ENCODE peak calls at places on chromosome 22, in seven cellular contexts. Q is GM12891, J is stomach, W is transverse colon, A is GM23338, Y is upper lobe of left lung, X is breast epithelium. T is an unnamed sample.

GRCh38 chr22:27726726-27727449 is 74.7 kb downstream of the MN1 start:
- DNase-seq in Q (no peak), J (peak; percentile 56), W (peak; percentile 28), A (peak; percentile 44), Y (peak; percentile 77), X (no peak), T (no peak)

GRCh38 chr22:22841598-22841997 is 46.0 kb upstream of the IGLL5 start:
- DNase-seq in Q (no peak), J (no peak), W (no peak), A (no peak), Y (no peak), X (no peak), T (no peak)

GRCh38 chr22:49004484-49005399 is 822.9 kb downstream of the BRD1 start:
- DNase-seq in Q (no peak), J (peak; percentile 16), W (no peak), A (no peak), Y (no peak), X (no peak), T (peak; percentile 42)

GRCh38 chr22:45948081-45948648 is 28.8 kb downstream of the WNT7B start:
- DNase-seq in Q (no peak), J (no peak), W (no peak), A (no peak), Y (no peak), X (no peak), T (peak; percentile 81)

GRCh38 chr22:26481694-26482093 is 1.9 kb downstream of the HPS4 start:
- DNase-seq in Q (no peak), J (no peak), W (no peak), A (no peak), Y (no peak), X (no peak), T (no peak)

GRCh38 chr22:27609411-27610029 is 192.0 kb downstream of the MN1 start:
- DNase-seq in Q (no peak), J (no peak), W (no peak), A (no peak), Y (no peak), X (no peak), T (peak; percentile 20)

GRCh38 chr22:49657275-49657973 is 170.2 kb downstream of the BRD1 start:
- DNase-seq in Q (peak; percentile 64), J (peak; percentile 48), W (peak; percentile 68), A (no peak), Y (peak; percentile 79), X (no peak), T (peak; percentile 93)

GRCh38 chr22:48695251-48695650 is 1132.4 kb downstream of the BRD1 start:
- DNase-seq in Q (no peak), J (no peak), W (no peak), A (no peak), Y (no peak), X (no peak), T (no peak)

GRCh38 chr22:48490513-48491411 is 1336.9 kb downstream of the BRD1 start:
- DNase-seq in Q (no peak), J (peak; percentile 23), W (no peak), A (no peak), Y (no peak), X (peak; percentile 48), T (peak; percentile 52)

GRCh38 chr22:16949561-16949960 is 58.5 kb downstream of the GAB4 start:
- DNase-seq in Q (no peak), J (no peak), W (no peak), A (no peak), Y (no peak), X (no peak), T (no peak)

GRCh38 chr22:32389685-32390084 is 22.4 kb downstream of the RTCB start:
- DNase-seq in Q (no peak), J (no peak), W (no peak), A (peak; percentile 74), Y (no peak), X (no peak), T (no peak)

GRCh38 chr22:25388866-25389540 is 169.6 kb downstream of the CRYBB2 start:
- DNase-seq in Q (no peak), J (no peak), W (no peak), A (no peak), Y (no peak), X (no peak), T (peak; percentile 79)

GRCh38 chr22:36374603-36375024 is 13.2 kb downstream of the MYH9 start:
- DNase-seq in Q (no peak), J (peak; percentile 68), W (peak; percentile 66), A (no peak), Y (no peak), X (no peak), T (no peak)

GRCh38 chr22:39496131-39496838 is 5.8 kb upstream of the MIEF1 start:
- DNase-seq in Q (no peak), J (peak; percentile 83), W (peak; percentile 84), A (peak; percentile 91), Y (peak; percentile 78), X (peak; percentile 75), T (peak; percentile 89)

GRCh38 chr22:44587004-44587793 is 89.2 kb upstream of the RTL6 start:
- DNase-seq in Q (no peak), J (no peak), W (no peak), A (no peak), Y (no peak), X (no peak), T (peak; percentile 51)

GRCh38 chr22:45475063-45475747 is 27.5 kb upstream of the FBLN1 start:
- DNase-seq in Q (no peak), J (no peak), W (no peak), A (no peak), Y (no peak), X (no peak), T (peak; percentile 17)

GRCh38 chr22:26432619-26433311 is 3.7 kb downstream of the ASPHD2 start:
- DNase-seq in Q (no peak), J (no peak), W (no peak), A (no peak), Y (no peak), X (no peak), T (no peak)

GRCh38 chr22:19799322-19800190 is 39.0 kb downstream of the TBX1 start:
- DNase-seq in Q (no peak), J (no peak), W (no peak), A (peak; percentile 40), Y (no peak), X (no peak), T (no peak)
- TF ChIP-seq POLR2AphosphoS5 in Q (no peak), J (no peak), W (no peak), A (no peak), Y (no peak), X (peak; percentile 38), T (no peak)

DNA sequence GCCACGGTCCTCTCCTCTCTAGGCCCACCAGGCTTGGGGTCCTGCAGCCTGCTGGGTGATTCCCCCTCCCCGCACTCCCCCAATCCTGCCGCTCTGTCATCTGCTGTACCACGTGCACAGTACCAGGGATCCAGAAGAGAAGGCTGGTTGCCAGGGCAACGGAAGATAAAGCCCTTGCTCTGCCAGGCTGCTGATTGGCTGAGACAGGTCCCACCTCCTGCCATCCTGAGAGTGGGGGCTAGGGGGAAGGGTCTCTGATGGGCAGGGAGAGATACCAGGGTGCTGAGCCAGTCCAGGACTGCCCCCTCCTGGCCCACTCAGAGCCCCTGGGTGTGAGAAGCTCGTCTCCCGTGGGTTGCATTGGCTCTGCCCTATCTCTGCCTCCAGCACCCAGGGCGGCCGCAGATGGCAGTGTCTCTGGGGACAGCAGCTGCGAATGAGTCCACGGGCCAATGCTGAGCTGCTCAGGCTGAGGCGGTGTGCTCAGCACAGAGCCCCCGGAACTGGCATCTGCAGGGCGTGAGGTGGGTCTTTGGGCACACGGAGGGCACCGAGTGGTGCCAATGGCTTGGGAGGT is at the start of gene SMIM45:
- DNase-seq in Q (no peak), J (no peak), W (no peak), A (peak; percentile 87), Y (no peak), X (no peak), T (peak; percentile 88)
- TF ChIP-seq POLR2AphosphoS5 in Q (no peak), J (no peak), W (no peak), A (no peak), Y (no peak), X (no peak), T (no peak)

GRCh38 chr22:19448076-19448607 is 631 bp upstream of the C22orf39 start:
- DNase-seq in Q (peak; percentile 53), J (peak; percentile 28), W (peak; percentile 57), A (peak; percentile 60), Y (peak; percentile 48), X (no peak), T (no peak)
- TF ChIP-seq POLR2AphosphoS5 in Q (peak; percentile 23), J (no peak), W (no peak), A (no peak), Y (no peak), X (no peak), T (peak; percentile 3)

GRCh38 chr22:30310881-30311771 is 15.6 kb downstream of the TBC1D10A start:
- DNase-seq in Q (no peak), J (peak; percentile 92), W (peak; percentile 80), A (no peak), Y (peak; percentile 85), X (peak; percentile 81), T (no peak)
- TF ChIP-seq POLR2AphosphoS5 in Q (no peak), J (peak; percentile 68), W (peak; percentile 76), A (no peak), Y (peak; percentile 64), X (no peak), T (peak; percentile 26)

GRCh38 chr22:47130883-47131610 is 368.6 kb downstream of the TBC1D22A start:
- DNase-seq in Q (no peak), J (no peak), W (no peak), A (no peak), Y (no peak), X (no peak), T (peak; percentile 24)

GRCh38 chr22:47131611-47132427 is 369.4 kb downstream of the TBC1D22A start:
- DNase-seq in Q (no peak), J (no peak), W (no peak), A (no peak), Y (no peak), X (no peak), T (no peak)

GRCh38 chr22:47127441-47127871 is 365.0 kb downstream of the TBC1D22A start:
- DNase-seq in Q (no peak), J (no peak), W (no peak), A (no peak), Y (no peak), X (no peak), T (peak; percentile 42)

GRCh38 chr22:47128216-47129215 is 366.1 kb downstream of the TBC1D22A start:
- DNase-seq in Q (no peak), J (no peak), W (no peak), A (no peak), Y (no peak), X (no peak), T (peak; percentile 70)

GRCh38 chr22:47129902-47130301 is 367.5 kb downstream of the TBC1D22A start:
- DNase-seq in Q (no peak), J (peak; percentile 70), W (peak; percentile 89), A (no peak), Y (no peak), X (no peak), T (peak; percentile 63)
- TF ChIP-seq POLR2AphosphoS5 in Q (no peak), J (peak; percentile 51), W (peak; percentile 85), A (no peak), Y (no peak), X (no peak), T (no peak)

DNA sequence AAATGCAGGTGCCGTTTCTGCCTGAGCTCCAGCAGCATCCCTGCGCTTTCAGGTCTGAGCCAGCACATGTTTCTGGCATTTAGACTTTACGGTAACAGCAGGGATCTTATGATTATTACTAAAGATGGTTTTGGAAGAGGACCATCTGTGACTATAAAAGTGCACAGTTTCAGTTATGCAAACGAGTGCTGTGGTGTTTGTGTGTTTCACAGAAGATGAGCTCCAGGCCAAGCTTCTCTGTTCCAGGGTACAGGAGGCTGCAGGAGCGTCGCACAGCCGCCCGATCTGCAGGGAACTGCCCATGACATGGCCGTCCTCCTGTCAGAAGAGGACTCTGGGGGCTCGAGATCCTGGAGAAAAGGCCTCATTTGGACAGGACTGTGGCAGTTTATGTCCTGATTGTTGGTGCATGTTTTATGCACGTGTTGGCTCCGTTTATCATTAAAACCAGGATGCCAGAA is 297.3 kb downstream of the TBC1D22A start:
- DNase-seq in Q (peak; percentile 73), J (no peak), W (no peak), A (no peak), Y (no peak), X (no peak), T (peak; percentile 25)
- TF ChIP-seq POLR2AphosphoS5 in Q (no peak), J (no peak), W (no peak), A (no peak), Y (no peak), X (no peak), T (no peak)